ENCODE peak calls at places on chromosomes 1 and 21, in four cellular contexts. R is A673, W is uterus, K is ascending aorta. A is an unnamed sample.

GRCh38 chr1:54937469-54937868 is 43.0 kb upstream of the TMEM61 start:
- DNase-seq in W (no peak), K (no peak), R (no peak), A (no peak)

GRCh38 chr1:41361495-41362356 is 492 bp downstream of the FOXO6 start:
- DNase-seq in W (no peak), K (no peak), R (no peak), A (peak)

GRCh38 chr1:35748326-35748725 is 21.5 kb downstream of the CLSPN start:
- DNase-seq in R (no peak), W (no peak), K (no peak), A (no peak)

GRCh38 chr1:201180901-201181300 is 9.7 kb upstream of the IGFN1 start:
- DNase-seq in K (no peak), R (no peak), W (no peak), A (no peak)

GRCh38 chr1:223641523-223642039 is 23.9 kb downstream of the CAPN8 start:
- DNase-seq in K (no peak), R (no peak), W (no peak), A (no peak)

GRCh38 chr1:6247651-6248050 is 3.7 kb downstream of the HES3 start:
- DNase-seq in K (no peak), W (no peak), R (no peak), A (no peak)

GRCh38 chr21:38925923-38926322 is 120.2 kb downstream of the ETS2 start:
- DNase-seq in K (peak), R (no peak), W (peak), A (peak)

GRCh38 chr1:156118175-156118868 is 3.8 kb downstream of the LMNA start:
- DNase-seq in R (no peak), K (peak), W (no peak), A (peak)

GRCh38 chr1:43276673-43277072 is 6.9 kb downstream of the TMEM125 start:
- DNase-seq in K (peak), W (peak), R (no peak), A (no peak)

GRCh38 chr1:45050931-45051748 is 39.1 kb downstream of the UROD start:
- DNase-seq in R (no peak), K (no peak), W (no peak), A (no peak)

GRCh38 chr1:169601096-169601881 is 15.0 kb upstream of the F5 start:
- DNase-seq in W (no peak), R (peak), K (no peak), A (no peak)

GRCh38 chr21:34279285-34279684 is 84.5 kb upstream of the KCNE2 start:
- DNase-seq in R (no peak), W (no peak), K (no peak), A (no peak)

GRCh38 chr1:189693140-189693539 is 784.5 kb downstream of the BRINP3 start:
- DNase-seq in W (no peak), R (peak), K (no peak), A (no peak)

GRCh38 chr1:67300561-67300960 is 7.1 kb upstream of the IL12RB2 start:
- DNase-seq in W (no peak), K (no peak), R (no peak), A (no peak)

GRCh38 chr1:150575072-150575489 is 4.3 kb downstream of the MCL1 start:
- DNase-seq in W (no peak), K (peak), R (no peak), A (no peak)

GRCh38 chr1:150572918-150573647 is 6.3 kb downstream of the MCL1 start:
- DNase-seq in K (peak), R (no peak), W (no peak), A (no peak)

GRCh38 chr1:150575518-150576366 is 3.7 kb downstream of the MCL1 start:
- DNase-seq in R (no peak), W (no peak), K (no peak), A (no peak)

GRCh38 chr1:150576367-150576711 is 3.1 kb downstream of the MCL1 start:
- DNase-seq in K (no peak), W (no peak), R (no peak), A (no peak)

GRCh38 chr1:150574260-150575071 is 4.9 kb downstream of the MCL1 start:
- DNase-seq in W (no peak), K (peak), R (no peak), A (no peak)
- H3K27ac ChIP-seq in W (peak), K (peak), R (no peak), A (peak)

DNA sequence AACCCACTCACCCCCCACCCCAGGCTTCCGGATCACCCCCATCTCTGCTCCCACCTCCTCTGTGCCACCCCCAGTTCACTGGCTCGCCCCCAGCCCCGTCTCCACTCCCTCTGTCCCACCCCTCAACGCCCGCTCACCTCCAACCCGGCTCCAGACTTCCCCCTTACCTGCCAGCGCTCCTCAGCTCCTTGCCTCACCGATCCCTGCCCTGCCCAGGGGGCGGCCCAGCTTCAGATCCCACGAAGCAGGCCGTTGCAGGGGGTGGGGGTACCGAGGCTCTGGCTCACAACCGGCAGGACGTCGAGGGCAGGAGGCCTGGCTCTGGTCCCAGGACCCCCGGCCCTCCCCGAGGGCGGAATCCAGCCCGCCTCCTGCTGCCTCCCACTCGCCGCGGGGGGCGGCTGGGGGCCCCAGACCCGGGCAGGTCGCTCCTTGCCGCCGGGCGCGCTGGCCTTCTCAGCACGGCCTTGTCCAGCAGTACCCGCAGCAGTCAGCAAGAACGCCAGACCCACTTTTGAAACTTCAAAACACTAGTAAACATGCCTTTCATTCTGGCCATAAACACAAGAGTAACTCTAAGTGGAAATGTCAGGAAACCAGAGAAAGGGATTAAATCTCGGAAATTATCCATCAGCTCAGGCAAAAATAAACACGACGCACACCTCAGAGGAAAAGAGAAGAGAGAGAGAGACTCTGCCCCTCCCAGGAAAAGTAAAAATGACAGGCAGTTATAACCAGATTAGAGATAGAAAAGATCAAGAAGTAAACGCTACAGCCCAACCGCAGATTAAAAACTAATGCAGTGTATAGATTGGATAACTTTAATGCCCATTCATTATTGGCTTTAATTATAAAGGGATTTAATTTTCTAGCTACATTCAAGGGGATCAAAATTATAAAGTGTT is 998 bp upstream of the FAM89A start:
- DNase-seq in W (peak), R (peak), K (no peak), A (no peak)
- H3K27ac ChIP-seq in W (peak), R (no peak), K (peak), A (peak)

GRCh38 chr1:203291201-203292096 is 13.9 kb upstream of the BTG2 start:
- DNase-seq in W (no peak), R (no peak), K (no peak), A (no peak)
- H3K27ac ChIP-seq in W (peak), R (peak), K (peak), A (peak)

GRCh38 chr1:9373614-9374013 is 80.9 kb downstream of the SPSB1 start:
- DNase-seq in K (no peak), W (no peak), R (peak), A (no peak)
- H3K27ac ChIP-seq in K (peak), W (peak), R (no peak), A (no peak)

GRCh38 chr1:30815556-30815955 is 58.0 kb upstream of the LAPTM5 start:
- DNase-seq in K (no peak), W (no peak), R (no peak), A (no peak)
- H3K27ac ChIP-seq in K (no peak), W (no peak), R (no peak), A (no peak)

GRCh38 chr1:207335695-207336363 is 14.4 kb downstream of the CD55 start:
- DNase-seq in R (peak), K (no peak), W (no peak), A (no peak)
- H3K27ac ChIP-seq in R (no peak), K (peak), W (no peak), A (no peak)

DNA sequence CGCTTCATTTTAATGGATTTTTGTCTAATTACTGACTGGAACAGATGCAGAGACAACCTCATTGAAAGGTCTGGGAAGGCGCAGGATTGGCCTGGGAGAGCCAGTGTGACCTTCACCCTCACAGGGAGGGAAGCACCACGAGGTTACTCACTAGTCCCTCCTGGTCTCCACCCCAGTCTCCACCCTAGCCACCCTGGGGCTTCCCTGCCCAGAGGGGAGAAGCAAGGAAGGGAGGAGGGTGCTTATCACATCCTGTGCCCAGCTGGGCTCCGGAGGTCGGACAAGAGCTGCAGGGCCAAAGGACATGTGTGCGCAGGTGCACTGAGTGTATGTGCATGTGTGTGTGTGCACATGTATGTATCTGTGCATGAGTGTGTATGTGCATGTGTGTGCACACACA is 220.1 kb upstream of the VAMP3 start:
- DNase-seq in W (no peak), K (no peak), R (no peak), A (no peak)
- H3K27ac ChIP-seq in W (no peak), K (no peak), R (no peak), A (no peak)

A was measured in heart left ventricle.